ENCODE peak calls at places on chromosomes 11 and 22, in six cellular contexts. H is fibroblast of pulmonary artery, P is dorsolateral prefrontal cortex, X is iris pigment epithelial cell, F is body of pancreas, Z is NCI-H460. V is an unnamed sample.

GRCh38 chr22:39818050-39818449 is 75.5 kb downstream of the ENTHD1 start:
- DNase-seq in H (no peak), P (no peak), X (peak; percentile 47), F (no peak), Z (no peak), V (no peak)

GRCh38 chr11:65591939-65592814 is 3.4 kb downstream of the KCNK7 start:
- DNase-seq in H (no peak), P (no peak), X (peak; percentile 65), F (peak; percentile 41), Z (no peak), V (no peak)

GRCh38 chr11:72793081-72793451 is 781 bp downstream of the STARD10 start:
- DNase-seq in H (no peak), P (no peak), X (no peak), F (no peak), Z (no peak), V (no peak)

GRCh38 chr11:439315-440064 is 2.3 kb downstream of the ANO9 start:
- DNase-seq in H (no peak), P (no peak), X (no peak), F (no peak), Z (no peak), V (no peak)

GRCh38 chr11:73585834-73586575 is 11.9 kb downstream of the FAM168A start:
- DNase-seq in H (no peak), P (no peak), X (peak; percentile 54), F (no peak), Z (peak; percentile 65), V (no peak)

GRCh38 chr11:105719073-105719846 is 109.4 kb downstream of the GRIA4 start:
- DNase-seq in H (peak; percentile 17), P (no peak), X (peak; percentile 86), F (no peak), Z (no peak), V (no peak)

GRCh38 chr22:30694638-30695350 is at the start of gene OSBP2:
- DNase-seq in H (no peak), P (peak; percentile 65), X (no peak), F (peak; percentile 52), Z (no peak), V (peak; percentile 16)

GRCh38 chr11:75786101-75786736 is 17.6 kb downstream of the DGAT2 start:
- DNase-seq in H (no peak), P (no peak), X (no peak), F (peak; percentile 76), Z (no peak), V (no peak)

GRCh38 chr22:39290724-39291161 is 28.7 kb downstream of the RPL3 start:
- DNase-seq in H (peak; percentile 41), P (no peak), X (peak; percentile 84), F (peak; percentile 97), Z (no peak), V (no peak)

GRCh38 chr11:74696932-74697687 is 34.1 kb downstream of the CHRDL2 start:
- DNase-seq in H (peak; percentile 98), P (no peak), X (peak; percentile 97), F (peak; percentile 89), Z (no peak), V (no peak)

GRCh38 chr11:2932850-2933251 is 3.6 kb upstream of the PHLDA2 start:
- DNase-seq in H (no peak), P (no peak), X (peak; percentile 54), F (peak; percentile 14), Z (no peak), V (no peak)

GRCh38 chr11:133833899-133834296 is 11.4 kb downstream of the SPATA19 start:
- DNase-seq in H (no peak), P (no peak), X (no peak), F (no peak), Z (no peak), V (no peak)

GRCh38 chr11:43578346-43579170 is 102.0 kb upstream of the HSD17B12 start:
- DNase-seq in H (peak; percentile 39), P (no peak), X (peak; percentile 39), F (no peak), Z (no peak), V (no peak)

GRCh38 chr11:35083181-35084061 is 55.5 kb upstream of the CD44 start:
- DNase-seq in H (peak; percentile 88), P (peak; percentile 45), X (peak; percentile 88), F (peak; percentile 60), Z (no peak), V (peak; percentile 27)

GRCh38 chr11:114398303-114398920 is 1.9 kb downstream of the C11orf71 start:
- DNase-seq in H (no peak), P (no peak), X (no peak), F (no peak), Z (no peak), V (no peak)

GRCh38 chr11:10473371-10473770 is 18.3 kb downstream of the AMPD3 start:
- DNase-seq in H (no peak), P (no peak), X (no peak), F (no peak), Z (no peak), V (no peak)

GRCh38 chr11:128471138-128471661 is 116.2 kb downstream of the ETS1 start:
- DNase-seq in H (no peak), P (no peak), X (no peak), F (no peak), Z (no peak), V (no peak)

GRCh38 chr11:31820438-31820818 is 9.3 kb upstream of the PAX6 start:
- DNase-seq in H (no peak), P (no peak), X (no peak), F (no peak), Z (no peak), V (no peak)

GRCh38 chr11:44304091-44305084 is 5.6 kb downstream of the ALX4 start:
- DNase-seq in H (no peak), P (no peak), X (no peak), F (no peak), Z (no peak), V (no peak)

GRCh38 chr11:68959465-68960298 is 21.1 kb downstream of the MRGPRD start:
- DNase-seq in H (no peak), P (no peak), X (no peak), F (no peak), Z (no peak), V (no peak)

GRCh38 chr11:110092577-110093406 is at the start of gene ZC3H12C:
- DNase-seq in H (peak; percentile 90), P (peak; percentile 74), X (peak; percentile 90), F (peak; percentile 92), Z (peak; percentile 86), V (no peak)

GRCh38 chr11:68311155-68312116 is 955 bp upstream of the LRP5 start:
- DNase-seq in H (no peak), P (no peak), X (no peak), F (peak; percentile 36), Z (no peak), V (no peak)

GRCh38 chr11:614091-614582 is 1.6 kb downstream of the IRF7 start:
- DNase-seq in H (no peak), P (no peak), X (no peak), F (no peak), Z (no peak), V (no peak)

GRCh38 chr11:36702330-36703054 is 104.5 kb upstream of the RAG2 start:
- DNase-seq in H (peak; percentile 75), P (no peak), X (peak; percentile 68), F (peak; percentile 32), Z (peak; percentile 59), V (no peak)

GRCh38 chr11:125091247-125091876 is 20.1 kb downstream of the TMEM218 start:
- DNase-seq in H (peak; percentile 85), P (peak; percentile 50), X (peak; percentile 76), F (no peak), Z (peak; percentile 21), V (no peak)

GRCh38 chr22:32760815-32761214 is 40.7 kb upstream of the TIMP3 start:
- DNase-seq in H (no peak), P (no peak), X (no peak), F (no peak), Z (no peak), V (no peak)

GRCh38 chr11:59746111-59746510 is 9.1 kb upstream of the STX3 start:
- DNase-seq in H (no peak), P (no peak), X (no peak), F (no peak), Z (no peak), V (no peak)

GRCh38 chr11:5624489-5625278 is at the start of gene TRIM34:
- DNase-seq in H (peak; percentile 69), P (no peak), X (peak; percentile 78), F (peak; percentile 59), Z (peak; percentile 33), V (peak; percentile 72)

GRCh38 chr11:107743161-107743560 is 31.3 kb upstream of the SLN start:
- DNase-seq in H (no peak), P (no peak), X (no peak), F (no peak), Z (no peak), V (no peak)

GRCh38 chr11:114171257-114172054 is 111.9 kb downstream of the ZBTB16 start:
- DNase-seq in H (peak; percentile 64), P (no peak), X (no peak), F (peak; percentile 97), Z (no peak), V (no peak)

GRCh38 chr11:2219318-2220017 is 47.9 kb upstream of the TH start:
- DNase-seq in H (no peak), P (no peak), X (no peak), F (peak; percentile 6), Z (no peak), V (no peak)

V was measured in stimulated activated CD4-positive, alpha-beta T cell treated with anti-CD3 and anti-CD28 coated beads, Interleukin-4, amount 100 ng/mL, for 4 hours.